ENCODE peak calls at places on chromosomes 4 and X, in ten cellular contexts. H is ovary; X is dorsolateral prefrontal cortex; M is SK-N-DZ; I is thyroid gland; G is fibroblast of the aortic adventitia; N is EL; R is activated CD8-positive, alpha-beta memory T cell treated with anti-CD3 and anti-CD28 coated beads for 48 hours; O is AG10803; J is non-pigmented ciliary epithelial cell. A is an unnamed sample.

GRCh38 chrX:39953879-39954278 is 143.9 kb downstream of the BCOR start:
- DNase-seq in J (no peak), O (no peak), N (no peak), X (no peak), H (no peak), M (no peak), I (peak), G (peak), R (no peak), A (no peak)

GRCh38 chr4:150694438-150694837 is 112.5 kb downstream of the MAB21L2 start:
- DNase-seq in N (no peak), H (no peak), M (no peak), R (no peak), I (no peak), X (no peak), O (no peak), J (no peak), G (no peak), A (no peak)

GRCh38 chrX:134676440-134676839 is 18.2 kb upstream of the PLAC1 start:
- DNase-seq in N (peak), J (peak), M (no peak), X (no peak), G (peak), R (no peak), H (no peak), I (no peak), O (peak), A (no peak)

GRCh38 chr4:153296424-153296823 is 48.1 kb upstream of the MND1 start:
- DNase-seq in H (peak), M (no peak), X (no peak), I (no peak), J (peak), O (peak), G (peak), R (no peak), N (peak), A (no peak)

GRCh38 chr4:78938868-78939666 is at the start of gene PAQR3:
- DNase-seq in M (peak), O (peak), N (peak), R (peak), H (peak), J (no peak), G (peak), I (peak), X (peak), A (peak)

GRCh38 chr4:6614701-6615230 is 25.7 kb upstream of the MRFAP1 start:
- DNase-seq in O (no peak), R (no peak), X (no peak), G (no peak), N (no peak), J (no peak), I (no peak), M (no peak), H (no peak), A (no peak)

GRCh38 chrX:66149519-66149918 is 14.5 kb upstream of the HEPH start:
- DNase-seq in N (no peak), H (no peak), J (no peak), M (no peak), O (no peak), R (no peak), G (no peak), X (no peak), I (no peak), A (no peak)

GRCh38 chrX:154531626-154532025 is 15.0 kb downstream of the G6PD start:
- DNase-seq in I (peak), M (no peak), O (no peak), X (no peak), N (peak), J (no peak), R (no peak), G (peak), H (no peak), A (no peak)

GRCh38 chr4:157217708-157218107 is 2.8 kb upstream of the GRIA2 start:
- DNase-seq in R (no peak), H (no peak), N (peak), G (peak), O (peak), X (no peak), J (no peak), I (no peak), M (no peak), A (no peak)

GRCh38 chr4:140726776-140727500 is 29.2 kb downstream of the TBC1D9 start:
- DNase-seq in I (peak), G (peak), N (peak), H (no peak), X (no peak), O (no peak), R (no peak), M (no peak), J (no peak), A (no peak)

GRCh38 chrX:12419591-12419990 is 281.3 kb downstream of the FRMPD4 start:
- DNase-seq in X (no peak), G (no peak), M (no peak), J (no peak), N (no peak), I (no peak), H (no peak), R (no peak), O (no peak), A (no peak)

GRCh38 chr4:80610845-80611244 is 275.3 kb downstream of the CFAP299 start:
- DNase-seq in R (no peak), N (peak), I (no peak), M (no peak), J (no peak), O (peak), H (no peak), G (peak), X (no peak), A (no peak)

GRCh38 chr4:5953003-5953951 is 60.4 kb upstream of the CRMP1 start:
- DNase-seq in X (no peak), H (no peak), I (no peak), M (no peak), N (no peak), G (no peak), O (no peak), J (no peak), R (no peak), A (no peak)

GRCh38 chr4:100348472-100348871 is 158.2 kb upstream of the DDIT4L start:
- DNase-seq in N (peak), J (peak), I (no peak), G (peak), X (no peak), M (no peak), H (no peak), R (no peak), O (peak), A (no peak)

GRCh38 chr4:44319129-44319528 is 129.5 kb downstream of the KCTD8 start:
- DNase-seq in G (no peak), I (no peak), J (no peak), H (no peak), N (no peak), R (no peak), X (no peak), M (no peak), O (no peak), A (no peak)

GRCh38 chr4:15303052-15303641 is 124.7 kb upstream of the C1QTNF7 start:
- DNase-seq in M (no peak), G (peak), O (peak), X (no peak), I (no peak), J (peak), H (peak), R (no peak), N (peak), A (no peak)

GRCh38 chr4:158652920-158653319 is 18.8 kb downstream of the C4orf46 start:
- DNase-seq in G (peak), J (no peak), H (no peak), I (no peak), R (no peak), M (no peak), X (no peak), N (no peak), O (no peak), A (no peak)

GRCh38 chr4:104722467-104722866 is 227.8 kb upstream of the CXXC4 start:
- DNase-seq in I (no peak), R (no peak), H (no peak), G (no peak), N (no peak), O (no peak), J (no peak), M (no peak), X (no peak), A (no peak)

GRCh38 chr4:9781343-9782135 is at the start of gene DRD5:
- DNase-seq in R (no peak), H (no peak), J (no peak), M (no peak), O (no peak), G (no peak), X (no peak), I (no peak), N (no peak), A (no peak)